ENCODE peak calls at places on chromosomes 4 and X, in seven cellular contexts. D is right lobe of liver, E is PC-3, P is pancreas, K is heart right ventricle, X is upper lobe of right lung, H is ovary. G is an unnamed sample.

GRCh38 chr4:112897548-112897947 is 151.9 kb upstream of the ANK2 start:
- DNase-seq in D (no peak), E (peak; percentile 6), P (no peak), K (no peak), X (no peak), H (no peak), G (no peak)

GRCh38 chr4:25449270-25449669 is 72.2 kb downstream of the ANAPC4 start:
- DNase-seq in D (no peak), E (no peak), P (no peak), K (no peak), X (no peak), H (no peak), G (no peak)

GRCh38 chrX:47690175-47690574 is 31.2 kb upstream of the UXT start:
- DNase-seq in D (no peak), E (no peak), P (no peak), K (no peak), X (no peak), H (no peak), G (no peak)

GRCh38 chr4:104896623-104897296 is 249.9 kb upstream of the TET2 start:
- DNase-seq in D (no peak), E (no peak), P (no peak), K (no peak), X (no peak), H (no peak), G (no peak)

GRCh38 chr4:167216783-167217182 is 17.5 kb downstream of the SPOCK3 start:
- DNase-seq in D (no peak), E (no peak), P (no peak), K (no peak), X (no peak), H (no peak), G (no peak)

GRCh38 chrX:105219454-105220401 is 766 bp downstream of the TEX13A start:
- DNase-seq in D (no peak), E (no peak), P (no peak), K (no peak), X (no peak), H (no peak), G (no peak)

GRCh38 chrX:35890699-35891098 is 28.8 kb upstream of the CFAP47 start:
- DNase-seq in D (no peak), E (peak; percentile 69), P (peak; percentile 55), K (no peak), X (peak; percentile 44), H (no peak), G (no peak)

GRCh38 chr4:160009656-160010493 is 907.0 kb downstream of the RAPGEF2 start:
- DNase-seq in D (no peak), E (no peak), P (no peak), K (no peak), X (no peak), H (no peak), G (no peak)

GRCh38 chrX:122626871-122627270 is 557.2 kb upstream of the GRIA3 start:
- DNase-seq in D (no peak), E (peak; percentile 12), P (no peak), K (no peak), X (no peak), H (no peak), G (no peak)

GRCh38 chr4:114103908-114104307 is 124.5 kb upstream of the ARSJ start:
- DNase-seq in D (no peak), E (no peak), P (no peak), K (no peak), X (no peak), H (no peak), G (no peak)

GRCh38 chrX:100685284-100685996 is 41.4 kb downstream of the SRPX2 start:
- DNase-seq in D (no peak), E (peak; percentile 86), P (peak; percentile 65), K (no peak), X (no peak), H (peak; percentile 78), G (peak; percentile 47)

GRCh38 chr4:24980064-24980690 is 50.6 kb downstream of the LGI2 start:
- DNase-seq in D (no peak), E (peak; percentile 73), P (peak; percentile 33), K (no peak), X (no peak), H (peak; percentile 65), G (peak; percentile 44)

GRCh38 chr4:77576351-77576750 is 29.3 kb upstream of the CXCL13 start:
- DNase-seq in D (no peak), E (no peak), P (no peak), K (no peak), X (no peak), H (no peak), G (no peak)

GRCh38 chr4:157886650-157887049 is 286.2 kb downstream of the GASK1B start:
- DNase-seq in D (no peak), E (no peak), P (no peak), K (no peak), X (no peak), H (no peak), G (no peak)

GRCh38 chr4:95857761-95858160 is 17.9 kb downstream of the PDHA2 start:
- DNase-seq in D (no peak), E (peak; percentile 54), P (no peak), K (no peak), X (no peak), H (no peak), G (no peak)

GRCh38 chr4:1601533-1601835 is 82.6 kb downstream of the FAM53A start:
- DNase-seq in D (peak; percentile 21), E (no peak), P (no peak), K (peak; percentile 1), X (no peak), H (no peak), G (no peak)

GRCh38 chr4:41155194-41155830 is 59.0 kb downstream of the APBB2 start:
- DNase-seq in D (no peak), E (no peak), P (no peak), K (no peak), X (no peak), H (no peak), G (no peak)

GRCh38 chrX:74118503-74118902 is 185.5 kb upstream of the ZCCHC13 start:
- DNase-seq in D (no peak), E (peak; percentile 58), P (no peak), K (no peak), X (no peak), H (no peak), G (no peak)

GRCh38 chrX:55109304-55109703 is 20.5 kb downstream of the PAGE2 start:
- DNase-seq in D (no peak), E (no peak), P (no peak), K (no peak), X (no peak), H (no peak), G (no peak)
- H3K4me3 ChIP-seq in D (no peak overlapping the region), E (no peak overlapping the region), P (no peak overlapping the region), K (no peak overlapping the region), X (no peak overlapping the region), H (no peak overlapping the region), G (no peak overlapping the region)

GRCh38 chrX:33207056-33207455 is 4.3 kb downstream of the DMD start:
- DNase-seq in D (no peak), E (no peak), P (no peak), K (no peak), X (no peak), H (no peak), G (no peak)

GRCh38 chrX:33210156-33210555 is 1.2 kb downstream of the DMD start:
- DNase-seq in D (no peak), E (no peak), P (no peak), K (no peak), X (no peak), H (no peak), G (no peak)

DNA sequence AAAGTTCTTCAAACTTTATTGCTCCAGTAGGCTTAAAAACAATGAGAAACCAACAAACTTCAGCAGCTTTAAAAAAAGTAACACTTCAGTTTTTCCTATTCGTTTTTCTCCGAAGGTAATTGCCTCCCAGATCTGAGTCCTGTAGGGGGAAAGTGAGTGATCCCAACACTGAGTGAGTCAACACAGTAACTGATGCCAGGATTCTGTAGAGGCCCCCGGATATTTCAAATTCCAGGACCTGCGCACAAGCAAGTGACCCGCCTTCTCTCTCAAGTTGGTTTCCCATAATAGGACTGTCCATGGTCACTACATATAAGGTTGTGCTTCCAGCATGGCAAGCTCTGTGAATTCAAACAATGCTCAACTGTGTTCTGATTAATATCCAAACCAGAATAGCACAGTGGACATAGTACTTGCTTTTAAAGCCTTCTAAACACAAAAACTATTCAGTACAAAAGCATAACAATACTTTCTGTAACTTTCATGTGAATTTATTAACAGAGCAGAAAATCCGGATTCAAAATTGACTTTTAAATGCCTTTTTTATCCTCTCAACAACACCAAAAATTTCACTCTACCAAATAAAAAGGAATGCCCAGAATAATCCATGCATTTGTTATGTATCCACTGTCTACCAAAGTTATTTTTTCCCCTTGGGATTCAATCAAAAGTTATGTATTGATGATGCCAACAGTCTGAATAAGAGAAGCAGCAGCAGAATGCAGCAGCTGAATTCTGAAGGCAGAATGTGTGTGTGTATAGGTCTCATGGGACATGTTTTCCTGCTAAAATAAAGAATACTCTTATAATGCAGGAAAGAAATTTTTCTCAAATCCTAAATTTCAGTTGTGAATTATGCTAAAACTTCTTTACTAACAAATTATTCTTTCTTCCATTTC is at the start of gene DMD:
- DNase-seq in D (no peak), E (no peak), P (peak; percentile 20), K (peak; percentile 14), X (no peak), H (peak; percentile 56), G (no peak)
- TF ChIP-seq CTCF in D (no peak), E (no peak), P (no peak), K (no peak), X (no peak), H (no peak), G (no peak)

DNA sequence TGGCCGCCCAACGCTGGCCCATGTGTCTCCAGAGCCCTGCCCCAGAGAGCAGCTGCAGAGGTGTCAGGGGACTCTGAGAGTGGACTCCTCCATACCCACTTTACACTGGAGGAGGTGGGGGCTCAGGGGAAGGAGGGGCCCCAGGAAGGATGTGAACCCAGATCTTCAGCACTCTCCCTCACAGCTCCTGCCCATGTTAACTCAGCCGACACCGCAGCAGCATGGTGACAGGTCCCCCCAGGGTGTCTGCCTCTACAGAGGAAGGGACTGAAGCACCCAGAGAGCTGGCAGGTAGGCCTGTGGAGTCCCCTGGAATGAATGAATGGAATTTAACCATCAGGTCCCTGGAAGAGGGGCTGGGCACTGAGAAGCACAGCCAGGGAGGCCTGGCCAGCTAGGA is 21.7 kb downstream of the SH3BP2 start:
- DNase-seq in D (no peak), E (no peak), P (no peak), K (no peak), X (no peak), H (no peak), G (no peak)
- H3K4me3 ChIP-seq in D (no peak overlapping the region), E (no peak overlapping the region), P (no peak overlapping the region), K (no peak overlapping the region), X (no peak overlapping the region), H (no peak overlapping the region), G (no peak overlapping the region)

GRCh38 chr4:57607616-57608150 is 497.5 kb upstream of the IGFBP7 start:
- DNase-seq in D (no peak), E (peak; percentile 20), P (no peak), K (no peak), X (no peak), H (no peak), G (no peak)

GRCh38 chr4:57614533-57614932 is 504.3 kb upstream of the IGFBP7 start:
- DNase-seq in D (no peak), E (no peak), P (no peak), K (no peak), X (no peak), H (no peak), G (no peak)

DNA sequence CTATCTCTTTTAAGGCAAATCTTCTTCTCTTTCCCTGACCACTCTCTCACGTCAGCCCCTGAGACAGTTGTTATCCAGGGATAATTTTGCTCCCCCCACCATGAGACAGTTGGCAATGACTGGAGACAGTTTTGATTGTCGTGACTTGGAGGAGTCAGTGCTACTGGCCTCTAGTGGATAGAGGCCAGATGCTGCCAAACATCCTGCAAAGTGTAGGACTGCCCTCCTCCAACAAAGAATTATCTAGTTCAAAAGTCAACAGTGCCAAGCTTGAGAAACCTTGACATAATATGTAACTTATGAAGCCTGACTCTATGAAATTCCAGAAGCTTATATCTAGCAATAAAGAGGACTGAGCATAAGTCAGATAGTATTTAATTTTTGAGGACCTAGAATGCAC is 502.1 kb upstream of the IGFBP7 start:
- DNase-seq in D (no peak), E (peak; percentile 14), P (no peak), K (no peak), X (no peak), H (no peak), G (no peak)
- TF ChIP-seq CTCF in D (no peak), E (peak; percentile 39), P (no peak), K (no peak), X (no peak), H (no peak), G (peak; percentile 17)

G was measured in AG09309.